ENCODE peak calls at places on chromosomes 6 and 20, in four cellular contexts. B is stimulated activated CD4-positive, alpha-beta T cell treated with anti-CD3 and anti-CD28 coated beads, Interleukin-4, amount 100 ng/mL, for 4 hours; D is aorta; I is stimulated activated CD8-positive, alpha-beta memory T cell treated with anti-CD3 and anti-CD28 coated beads, Interleukin-4, amount 100 ng/mL, for 48 hours. N is an unnamed sample.

GRCh38 chr20:37703338-37703660 is 9.5 kb downstream of the CTNNBL1 start:
- DNase-seq in I (no peak), B (no peak), D (no peak), N (no peak)

GRCh38 chr20:59001068-59001448 is 6.0 kb downstream of the CTSZ start:
- DNase-seq in I (no peak), D (no peak), B (no peak), N (no peak)

GRCh38 chr20:57686931-57687652 is 22.7 kb downstream of the PMEPA1 start:
- DNase-seq in I (no peak), B (no peak), D (no peak), N (no peak)

GRCh38 chr6:160265869-160266476 is 7.4 kb upstream of the SLC22A2 start:
- DNase-seq in B (no peak), D (no peak), I (no peak), N (no peak)

GRCh38 chr6:163391983-163392382 is 22.5 kb upstream of the QKI start:
- DNase-seq in B (no peak), D (no peak), I (no peak), N (no peak)

GRCh38 chr6:2952557-2953095 is 18.7 kb downstream of the SERPINB6 start:
- DNase-seq in B (peak; percentile 51), I (peak; percentile 78), D (peak; percentile 93), N (peak; percentile 85)

GRCh38 chr6:169868458-169868857 is 117.0 kb downstream of the ERMARD start:
- DNase-seq in D (no peak), B (peak; percentile 50), I (peak; percentile 50), N (no peak)

GRCh38 chr6:45078432-45078831 is 249.7 kb upstream of the RUNX2 start:
- DNase-seq in I (no peak), D (no peak), B (no peak), N (no peak)

GRCh38 chr6:76789580-76789979 is 673.7 kb downstream of the HTR1B start:
- DNase-seq in I (no peak), D (no peak), B (no peak), N (no peak)

GRCh38 chr6:154504865-154505449 is 5.5 kb downstream of the CNKSR3 start:
- DNase-seq in I (no peak), B (no peak), D (no peak), N (no peak)

GRCh38 chr6:46352541-46353267 is 138.5 kb downstream of the RCAN2 start:
- DNase-seq in I (no peak), B (no peak), D (no peak), N (no peak)

GRCh38 chr6:41494212-41495115 is 51.7 kb upstream of the FOXP4 start:
- DNase-seq in D (no peak), I (no peak), B (no peak), N (no peak)

GRCh38 chr6:35713426-35713825 is 23.4 kb upstream of the ARMC12 start:
- DNase-seq in B (no peak), D (peak; percentile 39), I (no peak), N (no peak)

GRCh38 chr6:81401970-81402690 is 350.4 kb downstream of the TENT5A start:
- DNase-seq in I (no peak), D (no peak), B (no peak), N (no peak)

GRCh38 chr6:83464741-83465140 is 33.9 kb upstream of the ME1 start:
- DNase-seq in B (no peak), D (no peak), I (no peak), N (peak; percentile 68)

GRCh38 chr6:153031335-153031955 is 28.9 kb upstream of the MTRF1L start:
- DNase-seq in D (no peak), I (no peak), B (no peak), N (no peak)